ENCODE peak calls at places on chromosomes 1 and 21, in six cellular contexts. One of them, this sample, is unnamed.

GRCh38 chr21:20617130-20617529 is 381.1 kb upstream of the NCAM2 start:
- DNase-seq in MM.1S: no peak
- DNase-seq in CD8-positive, alpha-beta memory T cell: no peak
- DNase-seq in posterior cingulate gyrus: no peak
- DNase-seq in lower leg skin: no peak
- DNase-seq in amygdala: no peak
- DNase-seq in this sample: no peak

GRCh38 chr1:180098242-180098995 is 56.2 kb upstream of the QSOX1 start:
- DNase-seq in amygdala: no peak
- DNase-seq in posterior cingulate gyrus: no peak
- DNase-seq in lower leg skin: no peak
- DNase-seq in MM.1S: no peak
- DNase-seq in CD8-positive, alpha-beta memory T cell: no peak
- DNase-seq in this sample: no peak

GRCh38 chr1:248863011-248863881 is 4.4 kb upstream of the ZNF692 start:
- DNase-seq in lower leg skin: peak
- DNase-seq in posterior cingulate gyrus: peak
- DNase-seq in MM.1S: peak
- DNase-seq in amygdala: peak
- DNase-seq in CD8-positive, alpha-beta memory T cell: peak
- DNase-seq in this sample: peak

GRCh38 chr1:14487671-14488070 is 110.8 kb upstream of the KAZN start:
- DNase-seq in MM.1S: no peak
- DNase-seq in amygdala: no peak
- DNase-seq in posterior cingulate gyrus: no peak
- DNase-seq in CD8-positive, alpha-beta memory T cell: no peak
- DNase-seq in lower leg skin: no peak
- DNase-seq in this sample: no peak

GRCh38 chr1:244336232-244336899 is 115.3 kb downstream of the ADSS2 start:
- DNase-seq in MM.1S: no peak
- DNase-seq in CD8-positive, alpha-beta memory T cell: no peak
- DNase-seq in posterior cingulate gyrus: no peak
- DNase-seq in lower leg skin: no peak
- DNase-seq in amygdala: no peak
- DNase-seq in this sample: no peak

GRCh38 chr1:25559031-25559430 is 15.6 kb downstream of the LDLRAP1 start:
- DNase-seq in posterior cingulate gyrus: no peak
- DNase-seq in amygdala: no peak
- DNase-seq in CD8-positive, alpha-beta memory T cell: no peak
- DNase-seq in MM.1S: no peak
- DNase-seq in lower leg skin: no peak
- DNase-seq in this sample: no peak

GRCh38 chr1:214637125-214637524 is 34.1 kb downstream of the CENPF start:
- DNase-seq in CD8-positive, alpha-beta memory T cell: no peak
- DNase-seq in lower leg skin: no peak
- DNase-seq in MM.1S: no peak
- DNase-seq in amygdala: no peak
- DNase-seq in posterior cingulate gyrus: no peak
- DNase-seq in this sample: no peak

GRCh38 chr1:211738709-211739301 is 63.4 kb upstream of the NEK2 start:
- DNase-seq in CD8-positive, alpha-beta memory T cell: peak
- DNase-seq in amygdala: no peak
- DNase-seq in posterior cingulate gyrus: no peak
- DNase-seq in lower leg skin: no peak
- DNase-seq in MM.1S: peak
- DNase-seq in this sample: peak

GRCh38 chr1:78651247-78651646 is 1.6 kb downstream of the IFI44 start:
- DNase-seq in lower leg skin: no peak
- DNase-seq in CD8-positive, alpha-beta memory T cell: no peak
- DNase-seq in MM.1S: no peak
- DNase-seq in posterior cingulate gyrus: no peak
- DNase-seq in amygdala: no peak
- DNase-seq in this sample: peak

GRCh38 chr1:181139631-181140051 is 51.1 kb downstream of the IER5 start:
- DNase-seq in MM.1S: no peak
- DNase-seq in CD8-positive, alpha-beta memory T cell: no peak
- DNase-seq in lower leg skin: no peak
- DNase-seq in posterior cingulate gyrus: no peak
- DNase-seq in amygdala: no peak
- DNase-seq in this sample: no peak

GRCh38 chr1:201665036-201665435 is 126.1 kb downstream of the NAV1 start:
- DNase-seq in amygdala: peak
- DNase-seq in CD8-positive, alpha-beta memory T cell: no peak
- DNase-seq in posterior cingulate gyrus: peak
- DNase-seq in lower leg skin: no peak
- DNase-seq in MM.1S: no peak
- DNase-seq in this sample: no peak

GRCh38 chr1:231019711-231020110 is 20.3 kb downstream of the FAM89A start:
- DNase-seq in amygdala: no peak
- DNase-seq in lower leg skin: no peak
- DNase-seq in MM.1S: peak
- DNase-seq in CD8-positive, alpha-beta memory T cell: no peak
- DNase-seq in posterior cingulate gyrus: no peak
- DNase-seq in this sample: no peak

GRCh38 chr1:86965012-86965826 is 50.8 kb downstream of the HS2ST1 start:
- DNase-seq in posterior cingulate gyrus: no peak
- DNase-seq in lower leg skin: peak
- DNase-seq in MM.1S: no peak
- DNase-seq in amygdala: no peak
- DNase-seq in CD8-positive, alpha-beta memory T cell: no peak
- DNase-seq in this sample: no peak

GRCh38 chr1:245087723-245088122 is 67.1 kb upstream of the KIF26B start:
- DNase-seq in amygdala: no peak
- DNase-seq in CD8-positive, alpha-beta memory T cell: no peak
- DNase-seq in posterior cingulate gyrus: no peak
- DNase-seq in MM.1S: no peak
- DNase-seq in lower leg skin: no peak
- DNase-seq in this sample: no peak

GRCh38 chr1:59695301-59695700 is 119.4 kb upstream of the HOOK1 start:
- DNase-seq in amygdala: no peak
- DNase-seq in lower leg skin: no peak
- DNase-seq in posterior cingulate gyrus: no peak
- DNase-seq in MM.1S: no peak
- DNase-seq in CD8-positive, alpha-beta memory T cell: no peak
- DNase-seq in this sample: no peak

GRCh38 chr1:231421616-231421970 is 494 bp downstream of the EGLN1 start:
- DNase-seq in CD8-positive, alpha-beta memory T cell: peak
- DNase-seq in posterior cingulate gyrus: peak
- DNase-seq in MM.1S: peak
- DNase-seq in lower leg skin: no peak
- DNase-seq in amygdala: no peak
- DNase-seq in this sample: peak

GRCh38 chr1:154940880-154941228 is 4.3 kb upstream of the PMVK start:
- DNase-seq in amygdala: no peak
- DNase-seq in posterior cingulate gyrus: no peak
- DNase-seq in lower leg skin: no peak
- DNase-seq in CD8-positive, alpha-beta memory T cell: no peak
- DNase-seq in MM.1S: no peak
- DNase-seq in this sample: no peak

GRCh38 chr21:26961704-26962103 is 5.2 kb downstream of the ADAMTS5 start:
- DNase-seq in lower leg skin: no peak
- DNase-seq in CD8-positive, alpha-beta memory T cell: no peak
- DNase-seq in amygdala: no peak
- DNase-seq in posterior cingulate gyrus: no peak
- DNase-seq in MM.1S: no peak
- DNase-seq in this sample: no peak

GRCh38 chr21:32423320-32423719 is 10.8 kb downstream of the EVA1C start:
- DNase-seq in amygdala: no peak
- DNase-seq in MM.1S: no peak
- DNase-seq in CD8-positive, alpha-beta memory T cell: no peak
- DNase-seq in posterior cingulate gyrus: no peak
- DNase-seq in lower leg skin: no peak
- DNase-seq in this sample: no peak

GRCh38 chr1:54228638-54229079 is 28.7 kb downstream of the MRPL37 start:
- DNase-seq in amygdala: peak
- DNase-seq in lower leg skin: no peak
- DNase-seq in MM.1S: no peak
- DNase-seq in CD8-positive, alpha-beta memory T cell: no peak
- DNase-seq in posterior cingulate gyrus: no peak
- DNase-seq in this sample: no peak

GRCh38 chr1:226549937-226550670 is 1.5 kb downstream of the STUM start:
- DNase-seq in MM.1S: peak
- DNase-seq in lower leg skin: no peak
- DNase-seq in CD8-positive, alpha-beta memory T cell: no peak
- DNase-seq in amygdala: peak
- DNase-seq in posterior cingulate gyrus: peak
- DNase-seq in this sample: no peak

GRCh38 chr1:39268112-39268581 is 63.7 kb downstream of the MACF1 start:
- DNase-seq in amygdala: peak
- DNase-seq in lower leg skin: peak
- DNase-seq in posterior cingulate gyrus: peak
- DNase-seq in CD8-positive, alpha-beta memory T cell: no peak
- DNase-seq in MM.1S: peak
- DNase-seq in this sample: no peak

GRCh38 chr1:221663321-221663720 is 78.6 kb downstream of the DUSP10 start:
- DNase-seq in CD8-positive, alpha-beta memory T cell: no peak
- DNase-seq in amygdala: no peak
- DNase-seq in MM.1S: no peak
- DNase-seq in lower leg skin: no peak
- DNase-seq in posterior cingulate gyrus: no peak
- DNase-seq in this sample: no peak

GRCh38 chr1:162388615-162389014 is 7.1 kb downstream of the C1orf226 start:
- DNase-seq in lower leg skin: no peak
- DNase-seq in amygdala: no peak
- DNase-seq in posterior cingulate gyrus: no peak
- DNase-seq in MM.1S: no peak
- DNase-seq in CD8-positive, alpha-beta memory T cell: no peak
- DNase-seq in this sample: no peak

GRCh38 chr1:91806777-91807700 is 78.9 kb downstream of the TGFBR3 start:
- DNase-seq in MM.1S: no peak
- DNase-seq in lower leg skin: no peak
- DNase-seq in posterior cingulate gyrus: no peak
- DNase-seq in amygdala: no peak
- DNase-seq in CD8-positive, alpha-beta memory T cell: no peak
- DNase-seq in this sample: no peak

GRCh38 chr21:27953328-27954045 is 986.6 kb upstream of the ADAMTS5 start:
- DNase-seq in amygdala: no peak
- DNase-seq in lower leg skin: no peak
- DNase-seq in MM.1S: no peak
- DNase-seq in CD8-positive, alpha-beta memory T cell: no peak
- DNase-seq in posterior cingulate gyrus: no peak
- DNase-seq in this sample: no peak

GRCh38 chr21:39788383-39788782 is 43.4 kb downstream of the IGSF5 start:
- DNase-seq in lower leg skin: peak
- DNase-seq in amygdala: peak
- DNase-seq in CD8-positive, alpha-beta memory T cell: no peak
- DNase-seq in MM.1S: peak
- DNase-seq in posterior cingulate gyrus: peak
- DNase-seq in this sample: no peak

GRCh38 chr1:186605762-186606350 is 74.4 kb downstream of the PTGS2 start:
- DNase-seq in MM.1S: peak
- DNase-seq in amygdala: no peak
- DNase-seq in posterior cingulate gyrus: no peak
- DNase-seq in lower leg skin: no peak
- DNase-seq in CD8-positive, alpha-beta memory T cell: no peak
- DNase-seq in this sample: no peak

GRCh38 chr1:89312572-89312971 is 39.9 kb upstream of the GBP5 start:
- DNase-seq in MM.1S: no peak
- DNase-seq in lower leg skin: no peak
- DNase-seq in posterior cingulate gyrus: no peak
- DNase-seq in amygdala: no peak
- DNase-seq in CD8-positive, alpha-beta memory T cell: no peak
- DNase-seq in this sample: no peak

GRCh38 chr1:33087677-33088076 is 6.7 kb downstream of the AZIN2 start:
- DNase-seq in MM.1S: no peak
- DNase-seq in CD8-positive, alpha-beta memory T cell: no peak
- DNase-seq in lower leg skin: no peak
- DNase-seq in posterior cingulate gyrus: no peak
- DNase-seq in amygdala: no peak
- DNase-seq in this sample: no peak

GRCh38 chr1:22168412-22168973 is 25.6 kb upstream of the WNT4 start:
- DNase-seq in lower leg skin: no peak
- DNase-seq in CD8-positive, alpha-beta memory T cell: no peak
- DNase-seq in posterior cingulate gyrus: no peak
- DNase-seq in MM.1S: no peak
- DNase-seq in amygdala: no peak
- DNase-seq in this sample: no peak

GRCh38 chr1:33045246-33045645 is 8.6 kb upstream of the AK2 start:
- DNase-seq in MM.1S: peak
- DNase-seq in posterior cingulate gyrus: no peak
- DNase-seq in lower leg skin: no peak
- DNase-seq in amygdala: no peak
- DNase-seq in CD8-positive, alpha-beta memory T cell: no peak
- DNase-seq in this sample: no peak

GRCh38 chr1:3453891-3454810 is at the start of gene ARHGEF16:
- DNase-seq in MM.1S: peak
- DNase-seq in lower leg skin: no peak
- DNase-seq in CD8-positive, alpha-beta memory T cell: no peak
- DNase-seq in amygdala: peak
- DNase-seq in posterior cingulate gyrus: no peak
- DNase-seq in this sample: no peak

GRCh38 chr1:240030236-240030635 is 61.4 kb upstream of the FMN2 start:
- DNase-seq in posterior cingulate gyrus: no peak
- DNase-seq in amygdala: no peak
- DNase-seq in CD8-positive, alpha-beta memory T cell: no peak
- DNase-seq in MM.1S: no peak
- DNase-seq in lower leg skin: no peak
- DNase-seq in this sample: no peak

GRCh38 chr1:61083014-61083798 is 845 bp downstream of the NFIA start:
- DNase-seq in MM.1S: no peak
- DNase-seq in amygdala: peak
- DNase-seq in posterior cingulate gyrus: no peak
- DNase-seq in CD8-positive, alpha-beta memory T cell: peak
- DNase-seq in lower leg skin: no peak
- DNase-seq in this sample: no peak

GRCh38 chr1:43971336-43971980 is 1.6 kb downstream of the DPH2 start:
- DNase-seq in MM.1S: no peak
- DNase-seq in CD8-positive, alpha-beta memory T cell: no peak
- DNase-seq in posterior cingulate gyrus: no peak
- DNase-seq in lower leg skin: no peak
- DNase-seq in amygdala: no peak
- DNase-seq in this sample: no peak

This sample was measured in T-cell.